ENCODE peak calls at places on chromosomes 13 and 19, in eight cellular contexts. I is testis, Z is esophagus squamous epithelium, U is fibroblast of lung, L is OCI-LY7, O is Peyer's patch, K is body of pancreas, N is colonic mucosa. R is an unnamed sample.

GRCh38 chr19:51688665-51689571 is 4.2 kb upstream of the SPACA6 start:
- DNase-seq in U (peak; percentile 96), Z (no peak), O (peak; percentile 82), N (peak; percentile 82), L (no peak), K (peak; percentile 93), I (peak; percentile 92), R (no peak)

GRCh38 chr13:110575322-110576069 is 14.0 kb upstream of the RAB20 start:
- DNase-seq in U (peak; percentile 59), O (peak; percentile 69), N (no peak), L (no peak), Z (no peak), I (peak; percentile 52), K (peak; percentile 50), R (peak; percentile 72)

GRCh38 chr19:6588508-6589345 is 2.2 kb downstream of the CD70 start:
- DNase-seq in O (no peak), L (peak; percentile 81), Z (no peak), N (no peak), U (no peak), I (no peak), K (no peak), R (no peak)

GRCh38 chr13:50365683-50366391 is 350.6 kb downstream of the KCNRG start:
- DNase-seq in K (peak; percentile 57), L (peak; percentile 56), Z (no peak), O (peak; percentile 57), I (no peak), N (no peak), U (no peak), R (peak; percentile 59)

GRCh38 chr13:113157206-113157928 is 1.1 kb upstream of the PROZ start:
- DNase-seq in U (no peak), N (no peak), L (no peak), O (no peak), K (no peak), I (no peak), Z (no peak), R (no peak)

GRCh38 chr13:45352031-45352430 is 11.0 kb upstream of the TPT1 start:
- DNase-seq in L (no peak), N (no peak), U (no peak), K (no peak), Z (no peak), O (no peak), I (no peak), R (no peak)

GRCh38 chr19:9848761-9849160 is 13.6 kb downstream of the PIN1 start:
- DNase-seq in U (no peak), L (no peak), K (peak; percentile 40), N (no peak), Z (no peak), O (no peak), I (no peak), R (no peak)

GRCh38 chr13:37132211-37132610 is 26.7 kb upstream of the CSNK1A1L start:
- DNase-seq in N (no peak), Z (no peak), L (no peak), I (no peak), K (no peak), U (no peak), O (no peak), R (no peak)

GRCh38 chr13:47216176-47216822 is 319.4 kb upstream of the HTR2A start:
- DNase-seq in N (no peak), K (no peak), O (no peak), L (no peak), U (no peak), I (no peak), Z (no peak), R (peak; percentile 0)

GRCh38 chr13:25490236-25490635 is 118.5 kb downstream of the ATP8A2 start:
- DNase-seq in K (no peak), I (no peak), U (no peak), L (no peak), O (no peak), Z (no peak), N (no peak), R (no peak)

GRCh38 chr13:67776171-67776570 is 546.0 kb upstream of the PCDH9 start:
- DNase-seq in N (no peak), U (no peak), K (no peak), O (no peak), Z (no peak), L (no peak), I (no peak), R (no peak)

GRCh38 chr13:76116931-76117330 is 480.8 kb downstream of the LMO7 start:
- DNase-seq in U (no peak), Z (no peak), K (no peak), L (no peak), I (no peak), N (no peak), O (no peak), R (no peak)

GRCh38 chr13:21885714-21886224 is 214.9 kb downstream of the FGF9 start:
- DNase-seq in L (no peak), K (no peak), O (no peak), N (peak; percentile 3), I (no peak), Z (no peak), U (no peak), R (no peak)

GRCh38 chr13:84648069-84648640 is 765.9 kb upstream of the SLITRK1 start:
- DNase-seq in Z (no peak), O (no peak), L (no peak), I (no peak), N (no peak), K (no peak), U (peak; percentile 27), R (no peak)
- TF ChIP-seq CTCF in Z (no peak), O (no peak), L (peak; percentile 71), I (no peak), N (no peak), K (no peak), U (no peak), R (no peak)

DNA sequence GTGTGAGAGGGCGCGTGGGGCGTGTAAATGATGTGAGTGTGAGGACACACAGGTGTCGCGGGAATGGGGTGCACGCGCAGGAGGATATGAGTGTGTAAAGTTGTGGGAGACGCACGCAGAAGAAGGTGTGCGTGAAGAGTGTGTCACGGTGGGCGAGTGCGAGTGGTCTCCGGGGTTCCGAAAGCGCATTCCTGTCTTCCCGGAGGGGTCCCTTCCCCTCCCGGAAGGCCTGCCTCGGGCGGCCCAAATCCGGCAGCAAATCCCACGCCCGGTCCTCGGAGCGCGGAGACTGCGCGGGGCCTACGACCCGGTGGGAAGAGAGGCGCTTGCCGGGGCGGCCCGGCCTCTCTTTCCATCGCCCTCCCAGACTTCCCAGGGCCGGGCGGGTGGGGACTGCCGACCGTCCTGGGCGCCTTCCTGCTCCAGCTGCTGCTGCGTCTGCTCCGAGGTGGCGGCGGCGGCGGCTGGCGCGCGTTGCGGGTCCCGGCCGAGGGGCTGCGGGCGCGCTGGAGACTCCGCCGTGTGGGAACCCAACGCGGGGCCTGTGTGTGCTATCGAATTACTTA is 2.1 kb downstream of the ZIC5 start:
- DNase-seq in Z (no peak), O (peak; percentile 38), K (no peak), U (no peak), I (no peak), L (no peak), N (peak; percentile 15), R (no peak)
- H3K4me3 ChIP-seq in Z (no peak overlapping the region), O (no peak overlapping the region), K (no peak overlapping the region), U (no peak overlapping the region), I (peak overlapping the region; percentile 32), L (no peak overlapping the region), N (no peak overlapping the region), R (no peak overlapping the region)

DNA sequence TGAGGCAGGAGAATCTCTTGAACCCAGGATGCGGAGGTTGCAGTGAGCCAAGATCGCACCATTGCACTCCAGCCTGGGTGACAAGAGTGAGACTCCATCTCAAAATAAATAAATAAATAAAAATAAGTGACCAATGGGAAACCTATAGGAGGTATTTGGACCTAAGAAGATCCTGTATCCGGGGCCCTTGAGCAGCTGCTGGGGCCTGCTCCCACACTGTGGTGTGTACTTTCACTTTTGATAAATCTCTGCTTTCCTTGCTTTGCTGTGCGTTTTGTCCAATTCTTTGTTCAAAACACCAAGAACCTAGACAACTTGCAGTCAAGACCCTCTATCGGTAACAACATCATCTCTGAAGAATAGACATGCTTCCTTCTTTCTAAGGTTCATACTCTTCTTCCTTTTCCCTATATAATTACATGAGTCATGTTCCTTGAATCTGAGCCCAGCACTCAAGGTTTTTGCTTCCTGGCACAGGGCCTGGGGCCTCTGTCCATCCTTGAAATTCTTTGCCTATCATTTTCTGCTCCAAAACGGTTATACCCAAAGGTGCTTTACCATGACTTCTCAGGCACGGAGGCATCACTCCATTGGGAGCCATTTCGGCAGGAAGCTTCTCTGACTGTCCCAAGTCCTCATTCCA is 14.2 kb upstream of the PNMA8C start:
- DNase-seq in Z (no peak), U (peak; percentile 76), N (no peak), L (no peak), K (peak; percentile 62), I (peak; percentile 70), O (no peak), R (no peak)
- H3K36me3 ChIP-seq in Z (no peaks in the 10 kb centered on the region), U (no peaks in the 10 kb centered on the region), N (no peaks in the 10 kb centered on the region), L (no peaks in the 10 kb centered on the region), K (no peaks in the 10 kb centered on the region), I (no peaks in the 10 kb centered on the region), O (no peaks in the 10 kb centered on the region), R (no peaks in the 10 kb centered on the region)

GRCh38 chr13:91767681-91768080 is 369.3 kb downstream of the GPC5 start:
- DNase-seq in O (no peak), K (no peak), L (no peak), U (peak; percentile 22), Z (no peak), N (no peak), I (no peak), R (no peak)

GRCh38 chr13:91776650-91777193 is 378.3 kb downstream of the GPC5 start:
- DNase-seq in U (no peak), Z (no peak), I (no peak), N (no peak), O (no peak), K (no peak), L (no peak), R (no peak)

GRCh38 chr13:91774397-91774796 is 376.0 kb downstream of the GPC5 start:
- DNase-seq in U (no peak), O (no peak), K (no peak), Z (no peak), N (no peak), I (no peak), L (no peak), R (no peak)

GRCh38 chr13:91768746-91769145 is 370.3 kb downstream of the GPC5 start:
- DNase-seq in U (no peak), O (no peak), N (no peak), L (no peak), Z (no peak), K (no peak), I (no peak), R (no peak)

GRCh38 chr13:91771229-91771628 is 372.8 kb downstream of the GPC5 start:
- DNase-seq in N (no peak), L (no peak), I (no peak), U (no peak), Z (no peak), K (no peak), O (no peak), R (no peak)
- TF ChIP-seq CTCF in N (no peak), L (no peak), I (no peak), U (no peak), Z (no peak), K (no peak), O (no peak), R (no peak)

GRCh38 chr13:95553271-95553588 is 710 bp downstream of the CLDN10 start:
- DNase-seq in L (no peak), I (no peak), N (no peak), Z (no peak), O (no peak), K (no peak), U (no peak), R (no peak)
- H3K4me3 ChIP-seq in L (no peak overlapping the region), I (peak overlapping the region; percentile 45), N (peak overlapping the region; percentile 3), Z (no peak overlapping the region), O (no peak overlapping the region), K (peak overlapping the region; percentile 50), U (no peak overlapping the region), R (no peak overlapping the region)

GRCh38 chr19:29687897-29688728 is 22.9 kb downstream of the PLEKHF1 start:
- DNase-seq in U (peak; percentile 92), K (no peak), O (no peak), Z (no peak), I (no peak), N (no peak), L (no peak), R (no peak)
- H3K36me3 ChIP-seq in U (no peaks in the 10 kb centered on the region), K (no peaks in the 10 kb centered on the region), O (no peaks in the 10 kb centered on the region), Z (no peaks in the 10 kb centered on the region), I (no peaks in the 10 kb centered on the region), N (no peaks in the 10 kb centered on the region), L (no peaks in the 10 kb centered on the region), R (no peaks in the 10 kb centered on the region)

R was measured in GM06990.